ENCODE peak calls at places on chromosomes 11 and 22, in seven cellular contexts. H, X, P, Y, F, S and Z are unnamed samples.

GRCh38 chr22:19889951-19890350 is 35.3 kb upstream of the GNB1L start:
- DNase-seq in P (no peak), S (no peak), X (peak), Y (no peak), H (no peak), F (no peak), Z (no peak)

GRCh38 chr11:124717421-124717785 is 22.3 kb upstream of the NRGN start:
- DNase-seq in S (no peak), H (peak), P (peak), X (no peak), F (no peak), Y (no peak), Z (no peak)

GRCh38 chr11:74770456-74770855 is 21.8 kb downstream of the RNF169 start:
- DNase-seq in X (no peak), S (no peak), P (no peak), H (peak), Y (no peak), F (no peak), Z (peak)

GRCh38 chr11:104051806-104052205 is 15.4 kb downstream of the DDI1 start:
- DNase-seq in P (no peak), Y (peak), X (no peak), H (peak), S (no peak), F (no peak), Z (no peak)

GRCh38 chr11:9760180-9760550 is 96.3 kb downstream of the SWAP70 start:
- DNase-seq in Y (peak), S (peak), F (no peak), H (peak), X (peak), P (peak), Z (peak)

GRCh38 chr11:128739589-128739988 is 45.7 kb downstream of the FLI1 start:
- DNase-seq in S (no peak), H (no peak), X (no peak), F (no peak), P (no peak), Y (no peak), Z (no peak)

GRCh38 chr11:3129591-3130268 is 35.4 kb downstream of the OSBPL5 start:
- DNase-seq in H (no peak), P (no peak), F (no peak), S (peak), X (peak), Y (no peak), Z (no peak)

GRCh38 chr22:20536590-20537324 is 29.3 kb downstream of the MED15 start:
- DNase-seq in H (no peak), S (peak), Y (no peak), P (no peak), F (no peak), X (peak), Z (no peak)

GRCh38 chr11:131691558-131692041 is 321.2 kb downstream of the NTM start:
- DNase-seq in P (peak), Y (peak), H (peak), X (no peak), S (no peak), F (no peak), Z (no peak)

GRCh38 chr11:89487016-89487415 is 4.2 kb downstream of the NOX4 start:
- DNase-seq in S (no peak), H (no peak), F (no peak), X (no peak), Y (no peak), P (no peak), Z (peak)

GRCh38 chr11:133070053-133070713 is 462.1 kb downstream of the OPCML start:
- DNase-seq in P (no peak), X (no peak), S (no peak), H (no peak), F (no peak), Y (no peak), Z (no peak)

GRCh38 chr11:119547511-119547910 is 124.5 kb upstream of the THY1 start:
- DNase-seq in S (no peak), P (no peak), H (no peak), Y (no peak), X (no peak), F (no peak), Z (no peak)

GRCh38 chr11:1139441-1140066 is 18.2 kb upstream of the MUC5AC start:
- DNase-seq in Y (peak), S (no peak), X (no peak), P (no peak), H (peak), F (no peak), Z (peak)

GRCh38 chr22:30021881-30022619 is 58.2 kb upstream of the HORMAD2 start:
- DNase-seq in S (peak), P (no peak), X (no peak), F (no peak), Y (no peak), H (no peak), Z (no peak)

GRCh38 chr11:109892321-109892794 is 200.8 kb upstream of the ZC3H12C start:
- DNase-seq in Y (no peak), P (peak), H (no peak), S (no peak), X (no peak), F (no peak), Z (peak)

GRCh38 chr11:8566613-8567210 is 27.3 kb downstream of the STK33 start:
- DNase-seq in H (peak), S (no peak), Y (peak), P (peak), F (peak), X (no peak), Z (peak)

GRCh38 chr22:24410110-24410856 is 17.1 kb upstream of the ADORA2A start:
- DNase-seq in P (no peak), F (no peak), Y (peak), S (no peak), X (peak), H (no peak), Z (peak)

GRCh38 chr11:8593935-8594909 is at the start of gene STK33:
- DNase-seq in S (peak), H (peak), X (peak), F (peak), Y (peak), P (no peak), Z (peak)

GRCh38 chr22:48548391-48548790 is 1279.3 kb downstream of the BRD1 start:
- DNase-seq in S (no peak), Y (no peak), X (no peak), F (no peak), H (no peak), P (no peak), Z (no peak)

GRCh38 chr11:95255523-95256165 is 24.6 kb upstream of the SESN3 start:
- DNase-seq in H (no peak), X (no peak), P (no peak), Y (no peak), S (no peak), F (no peak), Z (no peak)

GRCh38 chr11:111327908-111328624 is 29.7 kb downstream of the POU2AF3 start:
- DNase-seq in H (no peak), P (no peak), S (peak), X (peak), Y (no peak), F (no peak), Z (no peak)

GRCh38 chr11:117631336-117632090 is 165.5 kb downstream of the DSCAML1 start:
- DNase-seq in F (no peak), P (no peak), Y (no peak), S (no peak), X (no peak), H (no peak), Z (no peak)

GRCh38 chr22:31083923-31084810 is 3.0 kb downstream of the SMTN start:
- DNase-seq in Y (no peak), S (no peak), X (peak), P (no peak), F (no peak), H (no peak), Z (no peak)

GRCh38 chr11:133706925-133707794 is 138.2 kb downstream of the SPATA19 start:
- DNase-seq in S (no peak), P (no peak), X (no peak), Y (no peak), F (no peak), H (no peak), Z (no peak)

GRCh38 chr11:7021318-7021717 is 1.0 kb downstream of the NLRP14 start:
- DNase-seq in F (no peak), X (no peak), P (no peak), H (no peak), Y (no peak), S (no peak), Z (no peak)

GRCh38 chr11:7019500-7020182 is 505 bp downstream of the ZNF214 start:
- DNase-seq in P (no peak), H (peak), S (peak), F (no peak), X (peak), Y (no peak), Z (peak)

GRCh38 chr11:7016011-7016410 is 4.1 kb downstream of the ZNF214 start:
- DNase-seq in P (no peak), X (no peak), S (no peak), H (no peak), F (no peak), Y (no peak), Z (no peak)

DNA sequence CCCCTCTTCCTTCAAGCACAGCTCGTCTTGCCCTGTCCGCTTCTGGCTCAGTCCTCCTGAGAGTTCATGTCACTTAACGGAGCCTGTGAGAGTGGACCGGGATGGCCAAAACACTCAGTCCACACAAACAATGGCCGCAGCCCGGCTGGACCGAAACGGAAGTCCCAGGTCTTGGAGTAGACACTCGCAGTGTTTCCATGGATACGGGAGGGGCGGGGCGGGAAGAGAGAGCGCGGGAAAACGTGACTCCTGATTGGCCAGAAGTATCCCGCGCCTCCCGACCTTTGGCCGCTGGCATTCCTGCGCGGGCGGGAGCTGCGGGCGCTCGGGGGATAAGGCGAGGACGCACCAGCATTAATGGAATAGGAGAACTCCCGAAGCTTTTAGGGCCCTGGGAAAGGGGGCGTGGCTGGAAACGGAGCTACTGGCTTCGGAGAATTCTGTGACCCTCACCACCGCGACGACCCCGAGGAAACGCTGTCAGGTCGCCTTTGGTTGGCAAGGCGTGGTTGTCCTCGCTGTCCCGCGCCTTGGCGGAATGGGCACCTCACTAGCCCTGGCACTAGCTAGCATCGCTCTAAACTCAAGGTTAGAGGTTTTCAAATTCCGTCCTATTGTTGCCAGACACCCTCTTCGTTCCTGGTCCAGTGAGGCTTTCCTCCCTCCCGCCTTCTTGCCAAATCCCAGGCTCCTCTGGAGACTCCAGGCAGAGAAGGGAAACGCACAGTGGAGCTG is at the start of the genes NLRP14 and ZNF214:
- DNase-seq in S (peak), X (peak), Y (peak), H (peak), F (peak), P (peak), Z (peak)
- H3K4me3 ChIP-seq in S (peak), X (peak), Y (peak), H (peak), F (peak), P (peak), Z (peak)

GRCh38 chr22:50144005-50144614 is 26.4 kb upstream of the PANX2 start:
- DNase-seq in P (no peak), X (no peak), Y (no peak), F (no peak), H (no peak), S (no peak), Z (no peak)

GRCh38 chr22:50145741-50146439 is 24.6 kb upstream of the PANX2 start:
- DNase-seq in X (no peak), P (no peak), F (no peak), S (no peak), H (no peak), Y (no peak), Z (no peak)

GRCh38 chr22:50148991-50149721 is 21.4 kb upstream of the PANX2 start:
- DNase-seq in X (no peak), Y (peak), F (peak), P (peak), H (peak), S (no peak), Z (peak)

GRCh38 chr22:50148166-50148500 is 22.4 kb upstream of the PANX2 start:
- DNase-seq in S (no peak), X (no peak), P (no peak), H (no peak), F (no peak), Y (no peak), Z (no peak)

DNA sequence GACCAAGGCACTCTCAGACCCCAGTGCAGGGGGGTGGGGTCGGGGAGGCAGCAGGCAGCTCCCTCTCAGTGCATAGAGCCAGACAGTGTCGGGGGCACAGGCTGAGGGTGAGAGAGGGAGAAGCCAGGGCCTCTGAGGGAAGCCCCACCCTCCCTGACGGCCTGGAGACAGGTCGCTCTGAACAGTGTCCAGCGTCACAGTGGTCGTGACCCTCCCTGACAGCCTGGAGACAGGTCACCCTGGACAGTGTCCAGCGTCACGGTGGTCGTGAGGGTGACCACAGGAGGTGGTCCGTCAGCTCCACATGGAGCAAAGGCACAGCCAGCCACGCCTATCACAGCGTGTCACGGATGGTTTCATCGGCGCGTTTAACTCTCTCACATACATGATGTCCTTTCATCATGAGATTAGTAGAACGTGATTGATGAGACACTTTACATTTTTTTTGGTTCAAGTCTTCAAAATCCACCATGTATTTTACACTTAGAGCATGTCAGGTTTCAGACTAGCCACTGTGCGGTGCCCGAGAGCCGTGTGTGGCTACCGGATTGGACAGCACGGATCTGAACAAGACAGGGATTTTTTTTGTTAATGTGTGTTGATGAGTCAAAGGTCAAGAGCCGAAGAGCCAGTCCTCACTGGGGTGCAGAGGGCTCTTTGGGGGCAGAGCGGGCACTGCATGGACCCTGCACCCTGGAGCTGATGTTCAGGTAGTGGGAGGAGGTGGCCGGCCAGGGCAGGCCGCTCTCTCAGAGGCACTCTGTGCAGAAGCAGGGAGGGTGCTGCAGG is 23.9 kb upstream of the PANX2 start:
- DNase-seq in X (peak), Y (peak), H (peak), P (no peak), F (peak), S (peak), Z (peak)
- TF ChIP-seq CTCF in X (peak), Y (peak), H (peak), P (no peak), F (peak), S (peak), Z (peak)

GRCh38 chr22:50170453-50171318 is at the start of gene PANX2:
- DNase-seq in Y (no peak), P (no peak), F (no peak), H (peak), X (peak), S (peak), Z (no peak)
- H3K4me3 ChIP-seq in Y (no peak), P (peak), F (peak), H (peak), X (peak), S (no peak), Z (peak)

DNA sequence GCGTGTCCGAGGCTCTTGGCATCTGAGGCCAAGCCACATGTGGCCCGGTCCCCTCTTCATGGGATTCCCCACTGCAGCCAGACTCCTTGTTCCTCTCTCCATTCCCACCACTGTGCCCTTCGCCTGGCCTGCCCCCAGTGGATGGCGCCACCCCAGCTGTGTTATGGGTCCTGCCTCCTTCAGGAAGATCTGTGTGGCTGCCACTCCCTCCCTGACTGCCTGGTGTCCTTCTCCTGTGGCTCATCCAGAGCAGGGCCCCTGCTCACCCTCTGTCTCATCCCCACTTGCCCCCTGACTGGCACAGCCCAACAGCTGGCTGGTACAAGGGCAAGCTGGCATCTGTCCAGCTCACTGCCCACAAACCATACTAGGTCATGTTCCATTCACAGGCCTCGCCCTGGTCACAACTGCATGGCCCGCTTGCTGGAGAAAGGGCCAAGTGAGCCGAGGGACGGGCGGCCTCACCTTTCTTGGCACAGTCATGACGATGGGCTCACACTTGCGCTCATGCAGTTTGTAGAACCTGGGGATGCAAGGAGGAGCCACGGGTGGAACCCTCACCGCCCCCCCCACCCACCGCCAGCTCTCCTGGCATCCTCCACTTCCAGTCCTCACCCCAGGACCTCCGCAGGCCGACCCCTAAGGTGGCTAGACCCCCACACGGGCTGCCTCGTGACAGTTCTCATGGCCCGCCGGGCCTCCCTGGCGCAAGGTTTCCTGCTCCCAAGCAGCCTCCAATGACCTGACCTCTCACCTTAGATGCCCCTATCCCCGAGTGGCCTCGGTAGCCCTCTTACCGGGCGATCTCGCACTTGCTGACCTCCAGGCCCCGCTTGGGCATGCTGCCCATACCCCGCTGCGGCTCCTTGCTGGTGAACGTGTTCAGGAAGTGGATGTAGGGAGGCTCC is 2.1 kb upstream of the PTPRCAP start:
- DNase-seq in X (peak), H (peak), S (no peak), P (peak), Y (peak), F (peak), Z (peak)
- TF ChIP-seq CTCF in X (no peak), H (no peak), S (no peak), P (peak), Y (peak), F (peak), Z (peak)

DNA sequence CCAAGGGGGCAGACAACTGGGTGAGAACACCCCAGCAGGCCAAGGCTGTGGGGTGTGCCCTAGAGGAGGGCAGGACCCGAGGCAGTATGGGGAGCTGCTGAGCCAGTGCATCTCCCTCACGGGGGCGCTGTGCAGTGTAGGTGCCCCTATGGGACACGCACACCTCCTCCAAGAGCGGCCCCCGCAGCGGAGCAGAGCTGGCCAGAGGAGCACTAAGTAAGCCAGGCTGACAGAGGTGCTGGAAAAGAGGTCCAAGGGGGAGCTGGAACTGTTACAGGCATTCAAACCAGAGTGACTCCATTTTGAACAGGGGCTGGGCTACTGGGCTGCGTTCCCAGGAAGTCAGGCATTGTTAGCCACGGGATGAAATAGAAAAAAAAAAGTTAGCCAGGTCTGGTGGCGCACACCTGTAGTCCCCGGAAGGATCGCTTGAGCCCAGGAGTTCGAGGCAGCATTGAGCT is 41.8 kb downstream of the TST start:
- DNase-seq in S (peak), H (peak), P (peak), Y (no peak), F (peak), X (peak), Z (peak)
- H3K4me3 ChIP-seq in S (peak), H (peak), P (peak), Y (peak), F (peak), X (peak), Z (peak)

DNA sequence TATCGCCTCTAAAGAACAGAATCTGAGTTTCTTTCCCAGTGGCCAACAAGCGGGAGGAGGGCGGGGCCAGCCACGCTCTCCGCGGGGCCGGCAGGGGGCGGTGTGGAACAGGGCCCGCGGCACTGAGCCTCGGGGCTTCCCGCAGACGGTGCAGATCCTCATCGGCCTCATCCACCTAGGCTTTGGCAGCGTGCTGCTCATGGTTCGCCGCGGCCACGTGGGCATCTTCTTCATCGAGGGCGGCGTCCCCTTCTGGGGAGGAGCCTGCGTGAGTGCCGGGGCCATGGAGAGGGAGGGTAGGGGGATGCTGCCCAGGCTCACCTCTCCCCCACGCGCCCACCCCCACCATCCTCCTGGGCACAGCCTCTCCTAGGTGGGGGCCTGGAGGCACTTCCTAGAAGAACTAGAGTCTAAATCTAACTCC is 10.7 kb downstream of the MS4A15 start:
- DNase-seq in S (no peak), X (no peak), H (no peak), F (peak), P (no peak), Y (no peak), Z (no peak)
- TF ChIP-seq CTCF in S (peak), X (no peak), H (peak), F (peak), P (no peak), Y (peak), Z (peak)

DNA sequence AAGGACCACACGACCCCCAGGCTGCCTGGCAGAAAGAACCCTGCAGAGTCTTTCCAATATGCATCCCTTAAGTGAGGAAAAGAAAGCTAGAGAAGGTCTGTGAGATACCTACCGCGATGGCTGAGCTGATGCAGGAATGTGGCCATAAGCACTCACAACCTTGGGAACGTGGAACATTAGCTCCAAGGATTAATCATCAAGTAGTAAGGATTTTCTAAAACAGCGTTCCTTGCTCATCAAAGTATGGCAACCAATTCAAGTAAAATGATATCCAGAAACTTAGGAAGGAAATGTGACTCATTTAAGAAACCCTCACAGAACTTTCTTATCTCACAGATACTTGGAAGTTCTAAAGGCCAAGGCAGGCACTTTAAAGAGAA is 12.8 kb downstream of the PACSIN2 start:
- DNase-seq in Y (peak), P (peak), X (no peak), H (peak), F (peak), S (no peak), Z (peak)
- H3K4me3 ChIP-seq in Y (no peak), P (peak), X (no peak), H (no peak), F (peak), S (no peak), Z (no peak)